ENCODE peak calls at places on chromosomes 7 and 10, in six cellular contexts. P is HepG2, V is HCT116, K is GM12878, W is A549, J is endothelial cell of umbilical vein. U is an unnamed sample.
A peak's percentile ranks its signal among the peaks of the same experiment; 100 is the strongest.

GRCh38 chr7:16697507-16698199 is 51.7 kb downstream of the BZW2 start:
- DNase-seq in P (no peak), V (no peak), K (no peak), W (no peak), J (no peak), U (no peak)

GRCh38 chr10:101725843-101726242 is 30.9 kb upstream of the FBXW4 start:
- DNase-seq in P (no peak), V (no peak), K (no peak), W (no peak), J (no peak), U (no peak)

GRCh38 chr10:49005270-49005669 is 65.6 kb upstream of the LRRC18 start:
- DNase-seq in P (no peak), V (no peak), K (no peak), W (no peak), J (no peak), U (no peak)

GRCh38 chr7:54674891-54675290 is 84.1 kb downstream of the SEC61G start:
- DNase-seq in P (no peak), V (no peak), K (no peak), W (no peak), J (no peak), U (no peak)

GRCh38 chr7:131105294-131105802 is 222.3 kb upstream of the MKLN1 start:
- DNase-seq in P (no peak), V (no peak), K (no peak), W (peak; percentile 50), J (peak; percentile 26), U (no peak)

GRCh38 chr7:80131675-80132435 is 2.8 kb upstream of the GNAI1 start:
- DNase-seq in P (no peak), V (no peak), K (no peak), W (no peak), J (no peak), U (no peak)

GRCh38 chr7:106010331-106010730 is 47.3 kb downstream of the CDHR3 start:
- DNase-seq in P (no peak), V (no peak), K (no peak), W (no peak), J (no peak), U (no peak)

GRCh38 chr7:72435913-72436480 is 23.9 kb upstream of the CALN1 start:
- DNase-seq in P (no peak), V (no peak), K (no peak), W (no peak), J (no peak), U (no peak)

GRCh38 chr10:70723771-70724170 is 51.5 kb downstream of the ADAMTS14 start:
- DNase-seq in P (no peak), V (no peak), K (no peak), W (no peak), J (no peak), U (no peak)

DNA sequence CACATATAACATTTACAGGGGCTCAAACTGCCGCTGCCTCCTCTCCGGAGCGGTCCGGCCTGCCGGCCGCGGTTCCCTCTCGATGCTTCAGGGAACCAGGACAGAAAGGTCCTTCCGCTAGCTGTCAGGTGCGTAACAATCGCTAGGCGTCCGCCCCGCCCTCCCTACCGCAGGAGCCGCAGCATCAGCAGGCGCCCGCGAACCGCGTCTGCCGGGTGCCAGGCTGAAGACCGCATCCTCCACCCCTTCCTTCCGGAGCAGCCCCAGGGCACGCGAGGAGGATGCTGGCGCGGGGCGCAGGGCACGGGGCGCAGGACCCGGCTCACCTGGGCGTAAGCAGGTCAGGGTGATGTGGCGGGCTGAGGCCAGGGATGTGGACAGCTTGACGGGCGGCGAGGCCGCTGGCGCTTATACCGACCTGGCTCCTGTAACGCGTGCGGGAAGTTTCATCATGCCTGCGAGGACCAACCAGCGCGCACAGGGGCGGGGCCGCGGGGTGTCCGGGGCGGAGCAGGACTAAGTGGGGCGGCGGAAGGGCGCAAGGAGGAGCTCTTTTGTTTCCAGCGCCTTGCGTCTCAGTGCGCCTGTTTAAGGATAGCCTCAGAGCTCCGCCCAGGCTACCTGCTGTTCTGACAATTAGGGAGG is at the start of gene ASNS:
- DNase-seq in P (peak; percentile 77), V (peak; percentile 90), K (peak; percentile 59), W (peak; percentile 96), J (peak; percentile 88), U (peak; percentile 97)
- TF ChIP-seq POLR2A in P (peak; percentile 93), V (peak; percentile 83), K (peak; percentile 99), W (peak; percentile 74), J (peak; percentile 47), U (peak; percentile 53)

GRCh38 chr10:16606923-16607322 is 85.2 kb upstream of the C1QL3 start:
- DNase-seq in P (no peak), V (no peak), K (no peak), W (no peak), J (no peak), U (no peak)

GRCh38 chr10:16609195-16609594 is 87.5 kb upstream of the C1QL3 start:
- DNase-seq in P (no peak), V (no peak), K (no peak), W (no peak), J (no peak), U (no peak)

GRCh38 chr10:16602104-16602735 is 80.5 kb upstream of the C1QL3 start:
- DNase-seq in P (no peak), V (no peak), K (no peak), W (no peak), J (no peak), U (no peak)

GRCh38 chr10:16611037-16611436 is 89.4 kb upstream of the C1QL3 start:
- DNase-seq in P (no peak), V (no peak), K (no peak), W (no peak), J (no peak), U (no peak)

GRCh38 chr10:16606421-16606820 is 84.7 kb upstream of the C1QL3 start:
- DNase-seq in P (no peak), V (no peak), K (no peak), W (no peak), J (no peak), U (peak; percentile 3)
- TF ChIP-seq MAX in P (no peak), V (no peak), K (no peak), W (no peak), J (no peak), U (no peak)

GRCh38 chr7:139693651-139694388 is 84.0 kb downstream of the HIPK2 start:
- DNase-seq in P (no peak), V (no peak), K (no peak), W (no peak), J (no peak), U (no peak)
- TF ChIP-seq CTCF in P (no peak), V (no peak), K (no peak), W (no peak), J (no peak), U (no peak)

DNA sequence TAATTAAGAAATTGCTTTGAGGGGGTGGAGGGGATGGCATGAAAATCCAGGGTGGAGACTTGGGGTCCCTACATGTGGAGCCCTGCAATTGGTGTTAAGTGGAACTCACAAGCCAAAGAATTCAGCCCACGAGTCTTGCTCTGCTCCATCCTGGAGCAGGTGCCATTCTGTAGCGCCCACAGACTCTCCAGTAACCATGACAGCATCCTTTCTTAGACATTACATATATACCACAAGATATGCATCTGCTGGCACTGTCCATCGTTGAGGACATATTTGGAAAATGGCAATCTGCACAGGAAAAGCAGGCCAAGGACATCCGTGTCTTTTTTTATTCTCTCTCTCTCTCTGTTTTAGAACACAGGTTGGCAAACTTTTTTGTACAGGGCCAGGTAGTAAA is 141.7 kb upstream of the STK17A start:
- DNase-seq in P (no peak), V (no peak), K (no peak), W (no peak), J (no peak), U (no peak)
- TF ChIP-seq POLR2A in P (no peak), V (no peak), K (no peak), W (no peak), J (no peak), U (no peak)

GRCh38 chr7:897771-898376 is 21.5 kb downstream of the GET4 start:
- DNase-seq in P (no peak), V (no peak), K (no peak), W (peak; percentile 39), J (peak; percentile 25), U (no peak)
- TF ChIP-seq MAX in P (no peak), V (no peak), K (no peak), W (peak; percentile 14), J (peak; percentile 79), U (no peak)

GRCh38 chr10:76397210-76397881 is 965.9 kb downstream of the LRMDA start:
- DNase-seq in P (no peak), V (no peak), K (no peak), W (no peak), J (no peak), U (no peak)
- TF ChIP-seq CTCF in P (no peak), V (no peak), K (no peak), W (no peak), J (no peak), U (no peak)

DNA sequence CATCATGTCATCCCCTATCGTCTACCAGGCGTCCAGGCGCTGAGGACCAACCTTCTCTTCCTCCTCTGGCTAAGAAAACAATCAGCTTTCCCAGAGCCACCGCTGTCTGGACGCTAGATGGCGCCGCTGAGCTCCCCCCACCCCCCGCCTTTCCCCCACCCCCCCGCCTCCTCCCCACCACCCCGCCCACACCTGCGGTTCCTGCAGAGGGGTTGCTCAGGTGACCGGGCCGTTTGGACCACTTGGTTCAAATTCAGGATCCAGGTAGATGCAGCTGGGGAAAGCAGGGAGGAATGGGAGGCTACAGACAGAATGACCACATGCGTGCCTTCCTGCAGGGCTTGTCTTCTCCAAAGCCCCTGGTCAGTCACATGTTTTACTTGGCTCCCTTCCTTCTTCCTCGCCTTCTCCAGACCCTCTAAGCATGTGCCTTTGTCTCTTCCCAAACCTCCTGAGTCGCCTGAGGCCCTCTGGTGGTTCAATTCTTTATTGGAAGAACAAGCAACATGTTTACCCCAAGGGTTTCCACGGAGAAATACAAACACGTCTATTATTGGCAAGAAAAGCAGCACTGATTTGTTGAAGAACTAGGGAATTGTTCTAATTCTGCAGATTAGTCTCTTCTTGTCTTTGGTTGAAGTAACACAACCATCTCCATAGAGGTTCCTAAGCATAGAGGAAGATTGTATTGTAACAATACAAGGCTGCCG is 24.7 kb downstream of the AOC1 start:
- DNase-seq in P (peak; percentile 56), V (peak; percentile 87), K (no peak), W (peak; percentile 76), J (peak; percentile 89), U (peak; percentile 86)
- TF ChIP-seq POLR2A in P (no peak), V (no peak), K (no peak), W (no peak), J (no peak), U (no peak)

DNA sequence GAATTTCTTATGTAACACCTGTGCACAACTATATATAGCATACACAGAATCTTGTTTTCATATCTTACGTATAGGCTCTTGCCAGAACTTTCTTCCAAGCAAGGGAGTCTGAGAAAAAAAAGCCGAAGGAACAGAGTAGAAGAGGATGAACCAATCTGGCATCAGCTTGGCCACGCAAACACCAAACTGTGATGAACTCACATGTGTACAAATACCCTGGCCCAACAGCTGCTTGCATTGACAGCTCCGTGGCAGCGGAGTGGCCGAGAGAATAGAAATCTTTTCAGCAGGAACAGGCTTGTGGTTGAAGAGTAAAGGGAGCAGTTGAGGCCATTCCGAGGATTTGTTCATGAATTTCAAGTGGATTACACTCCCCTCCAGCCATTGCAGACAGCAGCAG is 173.8 kb upstream of the PLXNA4 start:
- DNase-seq in P (no peak), V (no peak), K (no peak), W (no peak), J (no peak), U (no peak)
- TF ChIP-seq MAX in P (no peak), V (no peak), K (no peak), W (no peak), J (no peak), U (no peak)

U was measured in NB4.